ENCODE peak calls at places on chromosomes 3 and 15, in six cellular contexts. J is pancreas, Q is HL-60, V is HCT116, M is keratinocyte, C is mesothelial cell of epicardium. I is an unnamed sample.

GRCh38 chr3:17631617-17632016 is 110.8 kb downstream of the TBC1D5 start:
- DNase-seq in C (no peak), J (no peak), M (no peak), Q (no peak), V (no peak), I (no peak)

GRCh38 chr3:128824132-128824850 is 55.1 kb upstream of the ACAD9 start:
- DNase-seq in Q (no peak), J (no peak), C (no peak), V (no peak), M (no peak), I (no peak)

GRCh38 chr3:196813903-196814302 is 53.8 kb upstream of the SENP5 start:
- DNase-seq in M (no peak), C (no peak), J (no peak), V (no peak), Q (no peak), I (no peak)

GRCh38 chr3:182527745-182528144 is 265.6 kb upstream of the ATP11B start:
- DNase-seq in C (no peak), V (no peak), Q (no peak), M (no peak), J (no peak), I (no peak)

GRCh38 chr3:128849776-128850542 is 29.5 kb upstream of the ACAD9 start:
- DNase-seq in M (no peak), C (no peak), Q (no peak), V (no peak), J (no peak), I (no peak)

GRCh38 chr15:36029606-36030005 is 483.6 kb upstream of the DPH6 start:
- DNase-seq in C (no peak), J (no peak), M (no peak), V (no peak), Q (no peak), I (no peak)

GRCh38 chr3:59064728-59065127 is 14.9 kb upstream of the CFAP20DC start:
- DNase-seq in M (no peak), C (no peak), V (no peak), J (no peak), Q (no peak), I (no peak)

GRCh38 chr15:58492661-58493397 is 61.0 kb downstream of the LIPC start:
- DNase-seq in C (no peak), Q (peak; percentile 28), J (no peak), M (no peak), V (no peak), I (no peak)

GRCh38 chr3:119497824-119498187 is 541 bp upstream of the TIMMDC1 start:
- DNase-seq in Q (no peak), M (no peak), C (peak; percentile 43), J (peak; percentile 19), V (no peak), I (peak; percentile 31)

GRCh38 chr15:45185903-45186770 is 1.6 kb downstream of the SHF start:
- DNase-seq in M (no peak), C (no peak), Q (no peak), J (no peak), V (no peak), I (no peak)

GRCh38 chr15:78739996-78740903 is 71.0 kb downstream of the ADAMTS7 start:
- DNase-seq in Q (peak; percentile 40), C (peak; percentile 61), J (peak; percentile 65), V (peak; percentile 45), M (no peak), I (peak; percentile 59)

GRCh38 chr15:92763459-92763858 is 107.9 kb upstream of the FAM174B start:
- DNase-seq in Q (no peak), M (no peak), V (no peak), C (no peak), J (no peak), I (no peak)

GRCh38 chr15:70910958-70911357 is 18.3 kb downstream of the LRRC49 start:
- DNase-seq in J (no peak), V (no peak), M (no peak), Q (no peak), C (no peak), I (no peak)

GRCh38 chr3:185381321-185381720 is 18.4 kb downstream of the MAP3K13 start:
- DNase-seq in M (no peak), V (no peak), Q (no peak), J (no peak), C (no peak), I (no peak)

GRCh38 chr3:55160241-55160877 is 232.5 kb upstream of the LRTM1 start:
- DNase-seq in J (peak; percentile 7), M (no peak), V (no peak), Q (no peak), C (no peak), I (no peak)

GRCh38 chr15:69697913-69698312 is 245.3 kb downstream of the RPLP1 start:
- DNase-seq in M (no peak), C (no peak), V (no peak), Q (peak; percentile 75), J (no peak), I (no peak)

GRCh38 chr15:95138604-95139270 is 907.4 kb downstream of the MCTP2 start:
- DNase-seq in J (no peak), C (no peak), V (no peak), M (no peak), Q (no peak), I (no peak)

GRCh38 chr3:98962951-98963350 is 61.5 kb upstream of the DCBLD2 start:
- DNase-seq in V (no peak), Q (no peak), M (no peak), J (no peak), C (no peak), I (no peak)

GRCh38 chr3:12479919-12480425 is 4.3 kb upstream of the TSEN2 start:
- DNase-seq in J (no peak), V (peak; percentile 48), Q (no peak), C (no peak), M (no peak), I (no peak)

GRCh38 chr3:179071161-179071568 is 444 bp downstream of the ZMAT3 start:
- DNase-seq in M (no peak), V (no peak), J (no peak), Q (no peak), C (no peak), I (no peak)

GRCh38 chr15:52421029-52421428 is 107.7 kb downstream of the MYO5A start:
- DNase-seq in V (no peak), M (no peak), C (no peak), Q (no peak), J (no peak), I (no peak)

GRCh38 chr15:81962438-81962837 is 83.4 kb downstream of the MEX3B start:
- DNase-seq in M (no peak), C (no peak), J (no peak), Q (no peak), V (no peak), I (no peak)

GRCh38 chr3:150268426-150269321 is 139.4 kb upstream of the TSC22D2 start:
- DNase-seq in Q (no peak), J (no peak), C (no peak), M (no peak), V (no peak), I (no peak)

GRCh38 chr3:102510663-102511062 is 75.8 kb downstream of the ZPLD1 start:
- DNase-seq in J (no peak), M (peak; percentile 38), Q (no peak), V (no peak), C (no peak), I (no peak)

GRCh38 chr3:23648326-23648964 is 157.3 kb upstream of the UBE2E1 start:
- DNase-seq in V (no peak), C (no peak), J (no peak), M (no peak), Q (no peak), I (peak; percentile 24)

GRCh38 chr3:101806491-101806890 is 27.5 kb downstream of the NXPE3 start:
- DNase-seq in C (no peak), J (no peak), Q (no peak), M (no peak), V (no peak), I (no peak)

GRCh38 chr3:186124618-186125017 is 15.7 kb upstream of the ETV5 start:
- DNase-seq in M (no peak), C (no peak), Q (no peak), V (no peak), J (peak; percentile 65), I (no peak)

GRCh38 chr3:5021571-5022092 is 42.4 kb downstream of the BHLHE40 start:
- DNase-seq in C (no peak), V (peak; percentile 80), J (no peak), Q (no peak), M (peak; percentile 89), I (no peak)

GRCh38 chr15:94040523-94041248 is 190.7 kb upstream of the MCTP2 start:
- DNase-seq in J (no peak), Q (no peak), C (no peak), V (no peak), M (no peak), I (no peak)

GRCh38 chr3:14791343-14791945 is 27.3 kb upstream of the FGD5 start:
- DNase-seq in V (peak; percentile 37), Q (peak; percentile 13), C (peak; percentile 72), J (peak; percentile 8), M (peak; percentile 4), I (no peak)
- TF ChIP-seq CTCF in V (peak; percentile 88), Q (peak; percentile 80), C (peak; percentile 56), J (peak; percentile 36), M (peak; percentile 86), I (peak; percentile 67)

DNA sequence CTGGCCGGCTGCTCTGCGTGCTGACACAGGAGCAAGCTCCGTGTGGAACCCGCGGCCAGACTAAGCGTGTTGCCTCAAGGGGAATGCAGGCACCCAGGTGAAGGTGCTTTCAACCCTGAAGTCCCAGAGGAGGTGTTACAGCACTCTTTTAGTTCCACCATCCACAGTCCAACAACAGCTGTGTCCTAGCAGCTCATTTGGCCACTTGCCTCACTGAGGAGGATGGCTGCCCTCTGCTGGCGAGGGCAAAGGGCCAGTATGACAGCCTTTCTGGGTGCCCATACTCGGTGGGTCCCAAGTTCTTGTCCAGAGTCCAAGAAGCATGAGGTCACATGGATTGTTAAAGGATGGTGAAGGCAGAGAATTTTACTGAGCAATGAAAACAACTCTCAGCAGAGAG is 87.8 kb downstream of the C3orf85 start:
- DNase-seq in V (peak; percentile 6), M (no peak), J (peak; percentile 33), C (no peak), Q (no peak), I (no peak)
- TF ChIP-seq CTCF in V (peak; percentile 82), M (peak; percentile 17), J (peak; percentile 13), C (no peak), Q (peak; percentile 6), I (no peak)

DNA sequence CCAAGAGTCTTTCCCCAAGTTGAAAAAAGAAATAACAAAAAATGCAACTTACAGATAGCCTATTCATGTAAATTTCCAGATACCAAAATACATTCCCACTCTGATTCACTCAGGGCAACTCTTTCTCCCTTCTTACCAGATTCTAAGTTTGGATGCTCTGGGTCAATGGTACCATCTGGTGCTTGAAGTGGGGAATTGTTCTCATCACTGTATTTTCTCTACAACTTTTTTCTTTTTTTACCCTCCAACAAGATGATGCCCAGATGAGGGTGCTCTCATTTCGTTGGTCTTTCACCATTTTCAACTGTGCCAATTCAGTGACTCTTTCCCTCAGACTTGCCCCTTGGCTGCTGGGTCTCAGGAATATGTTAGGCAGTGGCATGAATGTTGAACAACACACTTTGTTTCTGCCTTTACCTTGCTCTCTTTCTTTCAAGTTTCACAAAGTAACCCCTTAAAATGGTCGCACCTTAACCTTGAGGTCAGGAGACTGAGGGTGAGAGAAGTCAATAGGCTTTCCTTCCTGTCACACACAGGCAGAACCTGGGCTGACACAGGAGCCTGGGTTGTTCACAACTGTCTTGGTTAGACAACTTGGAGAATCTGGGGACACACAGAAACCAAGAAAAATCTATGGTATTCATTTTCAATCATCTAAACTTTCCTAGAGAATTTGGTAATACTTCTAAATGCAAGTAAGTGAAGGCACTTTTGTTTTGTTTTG is 330.7 kb upstream of the SLCO3A1 start:
- DNase-seq in V (no peak), C (no peak), M (no peak), J (no peak), Q (no peak), I (no peak)
- TF ChIP-seq CTCF in V (no peak), C (no peak), M (peak; percentile 41), J (no peak), Q (no peak), I (no peak)

GRCh38 chr3:141384157-141384556 is 15.9 kb downstream of the ZBTB38 start:
- DNase-seq in J (no peak), V (no peak), M (no peak), Q (no peak), C (no peak), I (no peak)
- TF ChIP-seq CTCF in J (no peak), V (no peak), M (no peak), Q (no peak), C (no peak), I (no peak)